ENCODE peak calls at places on chromosomes 5 and 9, in seven cellular contexts. One of them, this sample, is unnamed.

GRCh38 chr9:135914921-135915320 is 7.6 kb upstream of the CAMSAP1 start:
- DNase-seq in endothelial cell: no peak
- DNase-seq in AG04450: peak; percentile 42
- DNase-seq in CD8-positive, alpha-beta T cell: no peak
- DNase-seq in adrenal gland: no peak
- DNase-seq in omental fat pad: no peak
- DNase-seq in brain microvascular endothelial cell: peak; percentile 25
- DNase-seq in this sample: no peak

GRCh38 chr9:130074391-130075115 is 20.8 kb downstream of the GPR107 start:
- DNase-seq in brain microvascular endothelial cell: no peak
- DNase-seq in endothelial cell: no peak
- DNase-seq in omental fat pad: no peak
- DNase-seq in AG04450: no peak
- DNase-seq in CD8-positive, alpha-beta T cell: no peak
- DNase-seq in adrenal gland: no peak
- DNase-seq in this sample: no peak

GRCh38 chr9:35079041-35079425 is 709 bp downstream of the FANCG start:
- DNase-seq in omental fat pad: no peak
- DNase-seq in adrenal gland: no peak
- DNase-seq in endothelial cell: no peak
- DNase-seq in CD8-positive, alpha-beta T cell: no peak
- DNase-seq in brain microvascular endothelial cell: no peak
- DNase-seq in AG04450: no peak
- DNase-seq in this sample: no peak

GRCh38 chr5:113125371-113125770 is 148.8 kb downstream of the DCP2 start:
- DNase-seq in CD8-positive, alpha-beta T cell: no peak
- DNase-seq in endothelial cell: no peak
- DNase-seq in omental fat pad: no peak
- DNase-seq in AG04450: no peak
- DNase-seq in brain microvascular endothelial cell: no peak
- DNase-seq in adrenal gland: no peak
- DNase-seq in this sample: no peak

GRCh38 chr5:127080001-127080478 is 6.7 kb upstream of the C5orf63 start:
- DNase-seq in omental fat pad: no peak
- DNase-seq in AG04450: no peak
- DNase-seq in adrenal gland: no peak
- DNase-seq in brain microvascular endothelial cell: no peak
- DNase-seq in CD8-positive, alpha-beta T cell: no peak
- DNase-seq in endothelial cell: no peak
- DNase-seq in this sample: no peak

GRCh38 chr5:133032852-133033742 is 6.7 kb upstream of the ZCCHC10 start:
- DNase-seq in CD8-positive, alpha-beta T cell: no peak
- DNase-seq in endothelial cell: no peak
- DNase-seq in omental fat pad: no peak
- DNase-seq in brain microvascular endothelial cell: no peak
- DNase-seq in adrenal gland: no peak
- DNase-seq in AG04450: no peak
- DNase-seq in this sample: no peak

GRCh38 chr9:69047331-69047730 is 11.8 kb downstream of the FXN start:
- DNase-seq in adrenal gland: no peak
- DNase-seq in CD8-positive, alpha-beta T cell: no peak
- DNase-seq in endothelial cell: no peak
- DNase-seq in omental fat pad: no peak
- DNase-seq in AG04450: no peak
- DNase-seq in brain microvascular endothelial cell: no peak
- DNase-seq in this sample: no peak

GRCh38 chr5:79535477-79536192 is 21.7 kb upstream of the HOMER1 start:
- DNase-seq in AG04450: no peak
- DNase-seq in brain microvascular endothelial cell: no peak
- DNase-seq in CD8-positive, alpha-beta T cell: no peak
- DNase-seq in adrenal gland: no peak
- DNase-seq in endothelial cell: no peak
- DNase-seq in omental fat pad: no peak
- DNase-seq in this sample: no peak

GRCh38 chr9:77707696-77708095 is 59.6 kb upstream of the GNA14 start:
- DNase-seq in brain microvascular endothelial cell: peak; percentile 97
- DNase-seq in CD8-positive, alpha-beta T cell: no peak
- DNase-seq in omental fat pad: no peak
- DNase-seq in endothelial cell: no peak
- DNase-seq in adrenal gland: peak; percentile 63
- DNase-seq in AG04450: peak; percentile 95
- DNase-seq in this sample: no peak

GRCh38 chr5:34012791-34013190 is 4.9 kb upstream of the AMACR start:
- DNase-seq in endothelial cell: no peak
- DNase-seq in CD8-positive, alpha-beta T cell: no peak
- DNase-seq in brain microvascular endothelial cell: no peak
- DNase-seq in adrenal gland: peak; percentile 70
- DNase-seq in omental fat pad: no peak
- DNase-seq in AG04450: no peak
- DNase-seq in this sample: no peak

GRCh38 chr9:109346904-109347303 is 26.0 kb upstream of the EPB41L4B start:
- DNase-seq in omental fat pad: no peak
- DNase-seq in endothelial cell: no peak
- DNase-seq in AG04450: no peak
- DNase-seq in CD8-positive, alpha-beta T cell: no peak
- DNase-seq in adrenal gland: no peak
- DNase-seq in brain microvascular endothelial cell: no peak
- DNase-seq in this sample: no peak

GRCh38 chr5:35963381-35963843 is 25.0 kb upstream of the CAPSL start:
- DNase-seq in CD8-positive, alpha-beta T cell: no peak
- DNase-seq in endothelial cell: no peak
- DNase-seq in omental fat pad: no peak
- DNase-seq in brain microvascular endothelial cell: peak; percentile 7
- DNase-seq in adrenal gland: no peak
- DNase-seq in AG04450: no peak
- DNase-seq in this sample: no peak

GRCh38 chr5:167513383-167513782 is 778.1 kb upstream of the WWC1 start:
- DNase-seq in CD8-positive, alpha-beta T cell: no peak
- DNase-seq in adrenal gland: no peak
- DNase-seq in omental fat pad: no peak
- DNase-seq in endothelial cell: no peak
- DNase-seq in AG04450: no peak
- DNase-seq in brain microvascular endothelial cell: no peak
- DNase-seq in this sample: no peak

GRCh38 chr5:101976933-101977332 is 319.2 kb downstream of the SLCO4C1 start:
- DNase-seq in AG04450: no peak
- DNase-seq in omental fat pad: no peak
- DNase-seq in adrenal gland: no peak
- DNase-seq in brain microvascular endothelial cell: no peak
- DNase-seq in endothelial cell: no peak
- DNase-seq in CD8-positive, alpha-beta T cell: no peak
- DNase-seq in this sample: no peak

GRCh38 chr5:61603211-61603908 is 271.3 kb downstream of the ZSWIM6 start:
- DNase-seq in adrenal gland: peak; percentile 76
- DNase-seq in endothelial cell: no peak
- DNase-seq in brain microvascular endothelial cell: no peak
- DNase-seq in AG04450: no peak
- DNase-seq in omental fat pad: no peak
- DNase-seq in CD8-positive, alpha-beta T cell: no peak
- DNase-seq in this sample: peak; percentile 77

GRCh38 chr5:76385540-76385939 is 17.5 kb upstream of the IQGAP2 start:
- DNase-seq in adrenal gland: no peak
- DNase-seq in omental fat pad: no peak
- DNase-seq in endothelial cell: no peak
- DNase-seq in brain microvascular endothelial cell: no peak
- DNase-seq in AG04450: no peak
- DNase-seq in CD8-positive, alpha-beta T cell: no peak
- DNase-seq in this sample: no peak

GRCh38 chr9:130451509-130452388 is 7.0 kb downstream of the ASS1 start:
- DNase-seq in AG04450: peak; percentile 89
- DNase-seq in brain microvascular endothelial cell: peak; percentile 94
- DNase-seq in omental fat pad: peak; percentile 71
- DNase-seq in CD8-positive, alpha-beta T cell: no peak
- DNase-seq in endothelial cell: peak; percentile 48
- DNase-seq in adrenal gland: peak; percentile 97
- DNase-seq in this sample: peak; percentile 67

GRCh38 chr5:89513299-89514044 is 630.5 kb upstream of the MEF2C start:
- DNase-seq in AG04450: no peak
- DNase-seq in brain microvascular endothelial cell: no peak
- DNase-seq in CD8-positive, alpha-beta T cell: no peak
- DNase-seq in endothelial cell: no peak
- DNase-seq in adrenal gland: no peak
- DNase-seq in omental fat pad: no peak
- DNase-seq in this sample: no peak

GRCh38 chr5:76986828-76987526 is 34.1 kb downstream of the CRHBP start:
- DNase-seq in AG04450: no peak
- DNase-seq in CD8-positive, alpha-beta T cell: no peak
- DNase-seq in adrenal gland: no peak
- DNase-seq in omental fat pad: no peak
- DNase-seq in endothelial cell: no peak
- DNase-seq in brain microvascular endothelial cell: no peak
- DNase-seq in this sample: no peak

GRCh38 chr9:124758061-124758460 is 13.1 kb downstream of the NR6A1 start:
- DNase-seq in endothelial cell: no peak
- DNase-seq in omental fat pad: no peak
- DNase-seq in brain microvascular endothelial cell: no peak
- DNase-seq in CD8-positive, alpha-beta T cell: no peak
- DNase-seq in adrenal gland: no peak
- DNase-seq in AG04450: no peak
- DNase-seq in this sample: no peak

GRCh38 chr5:134003957-134004625 is 684 bp downstream of the VDAC1 start:
- DNase-seq in omental fat pad: peak; percentile 36
- DNase-seq in AG04450: no peak
- DNase-seq in brain microvascular endothelial cell: peak; percentile 18
- DNase-seq in CD8-positive, alpha-beta T cell: no peak
- DNase-seq in endothelial cell: no peak
- DNase-seq in adrenal gland: peak; percentile 77
- DNase-seq in this sample: peak; percentile 74

GRCh38 chr5:59640411-59640810 is 253.1 kb downstream of the PDE4D start:
- DNase-seq in adrenal gland: no peak
- DNase-seq in CD8-positive, alpha-beta T cell: no peak
- DNase-seq in endothelial cell: no peak
- DNase-seq in brain microvascular endothelial cell: peak; percentile 40
- DNase-seq in AG04450: no peak
- DNase-seq in omental fat pad: no peak
- DNase-seq in this sample: no peak

GRCh38 chr5:7869474-7870136 is 657 bp downstream of the MTRR start:
- DNase-seq in brain microvascular endothelial cell: no peak
- DNase-seq in omental fat pad: no peak
- DNase-seq in CD8-positive, alpha-beta T cell: no peak
- DNase-seq in adrenal gland: no peak
- DNase-seq in endothelial cell: peak; percentile 26
- DNase-seq in AG04450: no peak
- DNase-seq in this sample: no peak

GRCh38 chr9:103364753-103365152 is 369.6 kb downstream of the CYLC2 start:
- DNase-seq in omental fat pad: no peak
- DNase-seq in CD8-positive, alpha-beta T cell: no peak
- DNase-seq in AG04450: no peak
- DNase-seq in adrenal gland: no peak
- DNase-seq in endothelial cell: no peak
- DNase-seq in brain microvascular endothelial cell: peak; percentile 95
- DNase-seq in this sample: no peak

GRCh38 chr5:142073617-142074405 is 34.8 kb upstream of the NDFIP1 start:
- DNase-seq in omental fat pad: no peak
- DNase-seq in endothelial cell: no peak
- DNase-seq in adrenal gland: no peak
- DNase-seq in AG04450: no peak
- DNase-seq in brain microvascular endothelial cell: no peak
- DNase-seq in CD8-positive, alpha-beta T cell: no peak
- DNase-seq in this sample: no peak
- TF ChIP-seq CTCF in omental fat pad: no peak
- TF ChIP-seq CTCF in endothelial cell: no peak
- TF ChIP-seq CTCF in adrenal gland: no peak
- TF ChIP-seq CTCF in AG04450: no peak
- TF ChIP-seq CTCF in brain microvascular endothelial cell: no peak
- TF ChIP-seq CTCF in CD8-positive, alpha-beta T cell: no peak
- TF ChIP-seq CTCF in this sample: no peak

GRCh38 chr9:92529124-92529523 is 6.7 kb downstream of the ECM2 start:
- DNase-seq in brain microvascular endothelial cell: no peak
- DNase-seq in CD8-positive, alpha-beta T cell: no peak
- DNase-seq in endothelial cell: no peak
- DNase-seq in AG04450: no peak
- DNase-seq in adrenal gland: no peak
- DNase-seq in omental fat pad: no peak
- DNase-seq in this sample: no peak
- TF ChIP-seq CTCF in brain microvascular endothelial cell: no peak
- TF ChIP-seq CTCF in CD8-positive, alpha-beta T cell: no peak
- TF ChIP-seq CTCF in endothelial cell: no peak
- TF ChIP-seq CTCF in AG04450: no peak
- TF ChIP-seq CTCF in adrenal gland: no peak
- TF ChIP-seq CTCF in omental fat pad: no peak
- TF ChIP-seq CTCF in this sample: no peak

DNA sequence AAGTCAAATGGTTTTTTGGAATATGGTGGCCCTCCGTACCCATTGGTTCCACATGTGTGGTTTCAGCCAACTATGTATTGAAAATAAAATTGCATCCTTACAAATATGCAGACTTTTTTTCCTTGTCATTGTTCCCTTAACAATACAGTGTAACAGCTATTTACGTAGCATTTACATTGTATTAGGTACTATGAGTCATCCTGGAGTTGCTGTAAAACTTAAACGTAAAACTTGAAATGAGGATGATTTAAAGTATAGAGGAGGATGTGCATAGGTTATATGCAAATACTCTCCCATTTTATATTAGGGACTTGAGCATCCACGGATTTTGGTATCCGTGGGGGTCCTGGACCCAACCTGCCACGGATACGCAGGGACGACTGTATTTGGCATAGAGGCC is 16.3 kb downstream of the SDHA start:
- DNase-seq in AG04450: no peak
- DNase-seq in adrenal gland: no peak
- DNase-seq in omental fat pad: no peak
- DNase-seq in endothelial cell: no peak
- DNase-seq in CD8-positive, alpha-beta T cell: no peak
- DNase-seq in brain microvascular endothelial cell: no peak
- DNase-seq in this sample: no peak
- TF ChIP-seq CTCF in AG04450: no peak
- TF ChIP-seq CTCF in adrenal gland: no peak
- TF ChIP-seq CTCF in omental fat pad: no peak
- TF ChIP-seq CTCF in endothelial cell: no peak
- TF ChIP-seq CTCF in CD8-positive, alpha-beta T cell: no peak
- TF ChIP-seq CTCF in brain microvascular endothelial cell: no peak
- TF ChIP-seq CTCF in this sample: no peak

GRCh38 chr5:16430349-16431089 is 35.1 kb downstream of the ZNF622 start:
- DNase-seq in omental fat pad: no peak
- DNase-seq in AG04450: no peak
- DNase-seq in brain microvascular endothelial cell: no peak
- DNase-seq in endothelial cell: no peak
- DNase-seq in CD8-positive, alpha-beta T cell: no peak
- DNase-seq in adrenal gland: no peak
- DNase-seq in this sample: no peak

GRCh38 chr5:16427572-16427971 is 38.0 kb downstream of the ZNF622 start:
- DNase-seq in AG04450: no peak
- DNase-seq in brain microvascular endothelial cell: no peak
- DNase-seq in CD8-positive, alpha-beta T cell: no peak
- DNase-seq in omental fat pad: no peak
- DNase-seq in endothelial cell: no peak
- DNase-seq in adrenal gland: no peak
- DNase-seq in this sample: peak; percentile 48

GRCh38 chr5:16431482-16431881 is 34.1 kb downstream of the ZNF622 start:
- DNase-seq in endothelial cell: no peak
- DNase-seq in omental fat pad: no peak
- DNase-seq in AG04450: no peak
- DNase-seq in brain microvascular endothelial cell: no peak
- DNase-seq in adrenal gland: no peak
- DNase-seq in CD8-positive, alpha-beta T cell: no peak
- DNase-seq in this sample: no peak

DNA sequence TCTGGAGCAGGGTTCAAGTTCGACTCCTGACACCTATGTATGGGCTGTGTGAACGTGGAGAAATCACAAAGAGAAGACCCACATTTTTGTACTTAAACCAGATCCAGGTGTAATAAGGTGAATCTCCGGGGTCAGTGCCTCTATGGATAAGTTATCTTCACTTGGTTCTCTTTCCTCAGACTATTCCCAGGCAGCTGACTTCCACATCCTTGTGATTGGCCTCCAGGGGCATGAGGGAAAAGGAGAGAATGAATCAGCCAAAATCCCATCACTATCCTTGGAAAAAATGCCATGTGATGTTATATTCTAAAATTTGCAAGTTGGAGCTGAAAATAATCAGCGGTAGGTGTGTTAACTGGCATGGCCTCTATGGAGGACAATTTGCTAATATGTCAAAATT is 37.2 kb downstream of the ZNF622 start:
- DNase-seq in CD8-positive, alpha-beta T cell: no peak
- DNase-seq in AG04450: no peak
- DNase-seq in brain microvascular endothelial cell: no peak
- DNase-seq in omental fat pad: no peak
- DNase-seq in endothelial cell: no peak
- DNase-seq in adrenal gland: no peak
- DNase-seq in this sample: no peak
- TF ChIP-seq CTCF in CD8-positive, alpha-beta T cell: no peak
- TF ChIP-seq CTCF in AG04450: no peak
- TF ChIP-seq CTCF in brain microvascular endothelial cell: no peak
- TF ChIP-seq CTCF in omental fat pad: no peak
- TF ChIP-seq CTCF in endothelial cell: peak; percentile 27
- TF ChIP-seq CTCF in adrenal gland: no peak
- TF ChIP-seq CTCF in this sample: no peak